ENCODE peak calls at places on chromosomes 3 and 15, in five cellular contexts. One of them, this sample, is unnamed.
A peak's percentile ranks its signal among the peaks of the same experiment; 100 is the strongest.

GRCh38 chr3:170815340-170815739 is 54.7 kb downstream of the RPL22L1 start:
- DNase-seq in colonic mucosa: peak; percentile 29
- DNase-seq in adrenal gland: no peak
- DNase-seq in endodermal cell: peak; percentile 90
- DNase-seq in transverse colon: peak; percentile 36
- DNase-seq in this sample: peak; percentile 82

GRCh38 chr15:95208988-95209387 is 977.6 kb downstream of the MCTP2 start:
- DNase-seq in colonic mucosa: no peak
- DNase-seq in adrenal gland: no peak
- DNase-seq in endodermal cell: no peak
- DNase-seq in transverse colon: no peak
- DNase-seq in this sample: no peak

GRCh38 chr3:110881069-110881468 is 190.5 kb upstream of the NECTIN3 start:
- DNase-seq in colonic mucosa: peak; percentile 28
- DNase-seq in adrenal gland: peak; percentile 80
- DNase-seq in endodermal cell: peak; percentile 65
- DNase-seq in transverse colon: peak; percentile 65
- DNase-seq in this sample: peak; percentile 85

GRCh38 chr3:194773216-194773615 is 87.5 kb downstream of the FAM43A start:
- DNase-seq in colonic mucosa: peak; percentile 49
- DNase-seq in adrenal gland: peak; percentile 32
- DNase-seq in endodermal cell: peak; percentile 45
- DNase-seq in transverse colon: peak; percentile 41
- DNase-seq in this sample: no peak

GRCh38 chr3:185341616-185342457 is 21.1 kb upstream of the MAP3K13 start:
- DNase-seq in colonic mucosa: no peak
- DNase-seq in adrenal gland: peak; percentile 89
- DNase-seq in endodermal cell: no peak
- DNase-seq in transverse colon: no peak
- DNase-seq in this sample: peak; percentile 51

GRCh38 chr3:172071780-172072179 is 32.4 kb downstream of the FNDC3B start:
- DNase-seq in colonic mucosa: no peak
- DNase-seq in adrenal gland: no peak
- DNase-seq in endodermal cell: no peak
- DNase-seq in transverse colon: no peak
- DNase-seq in this sample: no peak

GRCh38 chr15:39598958-39599845 is 18.3 kb downstream of the THBS1 start:
- DNase-seq in colonic mucosa: no peak
- DNase-seq in adrenal gland: no peak
- DNase-seq in endodermal cell: no peak
- DNase-seq in transverse colon: no peak
- DNase-seq in this sample: no peak

GRCh38 chr3:143973352-143974021 is 1.9 kb downstream of the DIPK2A start:
- DNase-seq in colonic mucosa: peak; percentile 39
- DNase-seq in adrenal gland: peak; percentile 6
- DNase-seq in endodermal cell: no peak
- DNase-seq in transverse colon: peak; percentile 10
- DNase-seq in this sample: no peak

GRCh38 chr3:10447110-10447509 is 58.3 kb downstream of the ATP2B2 start:
- DNase-seq in colonic mucosa: no peak
- DNase-seq in adrenal gland: no peak
- DNase-seq in endodermal cell: no peak
- DNase-seq in transverse colon: no peak
- DNase-seq in this sample: no peak

GRCh38 chr15:42591238-42591936 is 16.0 kb downstream of the STARD9 start:
- DNase-seq in colonic mucosa: peak; percentile 30
- DNase-seq in adrenal gland: no peak
- DNase-seq in endodermal cell: no peak
- DNase-seq in transverse colon: no peak
- DNase-seq in this sample: no peak

DNA sequence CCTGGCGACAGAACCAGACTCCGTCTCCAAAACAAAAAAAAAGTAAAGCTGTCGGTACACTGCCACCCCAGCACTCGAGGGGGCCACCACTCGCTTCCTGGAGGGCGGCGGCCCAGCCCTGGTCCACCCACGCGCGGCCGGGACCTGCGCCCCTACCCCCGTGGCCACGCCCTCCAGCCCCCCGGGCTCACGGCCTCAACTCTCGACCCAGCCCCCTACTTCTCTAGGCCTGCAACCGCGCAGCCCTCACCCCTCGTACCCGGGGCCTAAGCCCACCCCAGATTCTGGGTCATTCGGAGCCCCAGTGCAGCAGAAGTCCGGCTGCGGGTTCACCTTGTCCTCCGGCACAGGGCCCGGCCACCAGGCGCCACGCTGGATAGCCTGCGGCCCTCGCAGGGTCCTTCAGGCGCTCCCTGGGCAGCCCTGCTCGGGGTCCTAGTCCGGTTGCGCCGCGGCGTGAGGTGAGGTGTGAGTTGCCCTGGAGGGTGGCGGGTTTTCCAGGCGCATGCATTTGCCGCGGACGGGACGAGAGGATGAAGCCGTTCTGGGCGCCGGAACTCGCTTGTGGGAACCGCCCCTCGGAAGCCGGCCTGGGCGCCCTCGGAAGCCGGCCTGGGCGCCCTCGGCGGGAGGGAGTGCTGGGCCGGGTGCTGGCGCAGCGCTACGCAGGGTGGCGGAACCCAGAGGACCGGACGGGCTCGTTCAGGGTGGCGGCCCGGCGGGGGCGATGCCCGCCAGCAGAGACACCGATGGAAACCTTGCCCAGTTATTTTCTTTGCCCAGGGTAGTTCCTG is 32.2 kb downstream of the SPINK8 start:
- DNase-seq in colonic mucosa: peak; percentile 94
- DNase-seq in adrenal gland: peak; percentile 90
- DNase-seq in endodermal cell: peak; percentile 97
- DNase-seq in transverse colon: peak; percentile 95
- DNase-seq in this sample: peak; percentile 92
- TF ChIP-seq CTCF in colonic mucosa: no peak
- TF ChIP-seq CTCF in adrenal gland: no peak
- TF ChIP-seq CTCF in endodermal cell: no peak
- TF ChIP-seq CTCF in transverse colon: peak; percentile 23
- TF ChIP-seq CTCF in this sample: no peak

DNA sequence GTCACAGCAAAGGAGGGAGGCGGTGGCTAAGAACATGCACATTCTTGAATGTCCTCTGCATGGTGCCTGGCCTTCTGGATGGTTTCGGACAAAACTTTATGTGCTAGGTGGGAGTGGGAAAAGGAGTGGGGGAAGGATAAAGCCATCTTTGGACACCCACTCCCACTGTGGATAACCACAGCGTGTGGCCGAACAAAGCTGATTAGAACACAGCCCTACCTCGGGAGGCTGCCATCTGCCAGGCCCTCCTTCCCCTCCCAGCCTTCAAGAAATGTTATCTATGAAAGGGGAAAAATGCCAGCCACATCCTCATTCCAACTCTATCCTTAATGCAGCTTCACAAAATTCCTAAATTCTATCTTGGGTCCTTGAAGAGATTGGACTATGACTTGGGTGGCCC is 18.8 kb downstream of the AMOTL2 start:
- DNase-seq in colonic mucosa: no peak
- DNase-seq in adrenal gland: no peak
- DNase-seq in endodermal cell: peak; percentile 53
- DNase-seq in transverse colon: no peak
- DNase-seq in this sample: no peak
- H3K36me3 ChIP-seq in colonic mucosa: peaks cover 9% of the 10 kb centered on the region
- H3K36me3 ChIP-seq in adrenal gland: no peaks in the 10 kb centered on the region
- H3K36me3 ChIP-seq in endodermal cell: peaks cover 68% of the 10 kb centered on the region
- H3K36me3 ChIP-seq in transverse colon: no peaks in the 10 kb centered on the region
- H3K36me3 ChIP-seq in this sample: peaks cover 14% of the 10 kb centered on the region

DNA sequence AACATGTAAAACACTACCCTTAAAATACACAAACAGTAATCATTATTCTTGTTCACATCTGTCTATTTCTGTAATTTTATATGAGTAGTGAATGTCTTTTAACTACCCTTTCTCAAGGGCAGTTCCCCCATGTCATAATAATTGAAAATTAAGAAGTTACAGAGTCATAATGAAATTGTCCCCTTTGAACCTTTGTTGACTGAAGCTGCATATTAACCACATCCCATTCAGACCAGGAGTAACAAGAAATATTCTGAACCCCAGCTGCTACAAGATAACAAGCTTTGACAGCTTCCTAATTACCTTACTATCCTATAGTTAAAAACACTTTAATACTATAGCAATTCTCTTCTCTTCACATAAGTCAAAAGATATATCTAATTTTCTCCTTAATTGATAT is 635.9 kb upstream of the SUCLG2 start:
- DNase-seq in colonic mucosa: no peak
- DNase-seq in adrenal gland: no peak
- DNase-seq in endodermal cell: no peak
- DNase-seq in transverse colon: no peak
- DNase-seq in this sample: no peak
- TF ChIP-seq CTCF in colonic mucosa: no peak
- TF ChIP-seq CTCF in adrenal gland: no peak
- TF ChIP-seq CTCF in endodermal cell: no peak
- TF ChIP-seq CTCF in transverse colon: no peak
- TF ChIP-seq CTCF in this sample: no peak

GRCh38 chr3:196135693-196136639 is 54.1 kb upstream of the TFRC start:
- DNase-seq in colonic mucosa: no peak
- DNase-seq in adrenal gland: no peak
- DNase-seq in endodermal cell: no peak
- DNase-seq in transverse colon: no peak
- DNase-seq in this sample: no peak
- H3K36me3 ChIP-seq in colonic mucosa: no peaks in the 10 kb centered on the region
- H3K36me3 ChIP-seq in adrenal gland: no peaks in the 10 kb centered on the region
- H3K36me3 ChIP-seq in endodermal cell: no peaks in the 10 kb centered on the region
- H3K36me3 ChIP-seq in transverse colon: no peaks in the 10 kb centered on the region
- H3K36me3 ChIP-seq in this sample: no peaks in the 10 kb centered on the region

GRCh38 chr3:45546223-45546622 is 48.3 kb upstream of the LIMD1 start:
- DNase-seq in colonic mucosa: no peak
- DNase-seq in adrenal gland: no peak
- DNase-seq in endodermal cell: no peak
- DNase-seq in transverse colon: no peak
- DNase-seq in this sample: no peak

GRCh38 chr3:45547202-45547701 is 47.3 kb upstream of the LIMD1 start:
- DNase-seq in colonic mucosa: peak; percentile 47
- DNase-seq in adrenal gland: no peak
- DNase-seq in endodermal cell: peak; percentile 19
- DNase-seq in transverse colon: no peak
- DNase-seq in this sample: peak; percentile 40

GRCh38 chr3:45545476-45545875 is 49.1 kb upstream of the LIMD1 start:
- DNase-seq in colonic mucosa: no peak
- DNase-seq in adrenal gland: peak; percentile 82
- DNase-seq in endodermal cell: peak; percentile 36
- DNase-seq in transverse colon: no peak
- DNase-seq in this sample: no peak

GRCh38 chr3:45547764-45548683 is 46.5 kb upstream of the LIMD1 start:
- DNase-seq in colonic mucosa: no peak
- DNase-seq in adrenal gland: peak; percentile 60
- DNase-seq in endodermal cell: no peak
- DNase-seq in transverse colon: no peak
- DNase-seq in this sample: peak; percentile 70

GRCh38 chr3:45546636-45547201 is 47.8 kb upstream of the LIMD1 start:
- DNase-seq in colonic mucosa: no peak
- DNase-seq in adrenal gland: no peak
- DNase-seq in endodermal cell: peak; percentile 90
- DNase-seq in transverse colon: no peak
- DNase-seq in this sample: no peak
- TF ChIP-seq CTCF in colonic mucosa: no peak
- TF ChIP-seq CTCF in adrenal gland: no peak
- TF ChIP-seq CTCF in endodermal cell: peak; percentile 90
- TF ChIP-seq CTCF in transverse colon: no peak
- TF ChIP-seq CTCF in this sample: no peak

GRCh38 chr3:45958333-45958791 is 15.1 kb downstream of the CXCR6 start:
- DNase-seq in colonic mucosa: no peak
- DNase-seq in adrenal gland: no peak
- DNase-seq in endodermal cell: peak; percentile 22
- DNase-seq in transverse colon: no peak
- DNase-seq in this sample: no peak
- H3K36me3 ChIP-seq in colonic mucosa: peaks cover 21% of the 10 kb centered on the region
- H3K36me3 ChIP-seq in adrenal gland: no peaks in the 10 kb centered on the region
- H3K36me3 ChIP-seq in endodermal cell: peaks cover 81% of the 10 kb centered on the region
- H3K36me3 ChIP-seq in transverse colon: peaks cover 84% of the 10 kb centered on the region
- H3K36me3 ChIP-seq in this sample: peaks cover 42% of the 10 kb centered on the region

GRCh38 chr3:136193273-136194043 is 2.7 kb downstream of the MSL2 start:
- DNase-seq in colonic mucosa: no peak
- DNase-seq in adrenal gland: no peak
- DNase-seq in endodermal cell: no peak
- DNase-seq in transverse colon: no peak
- DNase-seq in this sample: no peak

GRCh38 chr3:136195258-136196063 is 674 bp downstream of the MSL2 start:
- DNase-seq in colonic mucosa: peak; percentile 59
- DNase-seq in adrenal gland: peak; percentile 86
- DNase-seq in endodermal cell: peak; percentile 88
- DNase-seq in transverse colon: peak; percentile 67
- DNase-seq in this sample: peak; percentile 74

GRCh38 chr3:136196064-136196400 is at the start of gene MSL2:
- DNase-seq in colonic mucosa: no peak
- DNase-seq in adrenal gland: no peak
- DNase-seq in endodermal cell: no peak
- DNase-seq in transverse colon: peak; percentile 79
- DNase-seq in this sample: peak; percentile 79

GRCh38 chr3:136196401-136197158 is 445 bp upstream of the MSL2 start:
- DNase-seq in colonic mucosa: peak; percentile 99
- DNase-seq in adrenal gland: peak; percentile 98
- DNase-seq in endodermal cell: peak; percentile 100
- DNase-seq in transverse colon: peak; percentile 99
- DNase-seq in this sample: peak; percentile 99

GRCh38 chr3:136194409-136195257 is 1.5 kb downstream of the MSL2 start:
- DNase-seq in colonic mucosa: peak; percentile 57
- DNase-seq in adrenal gland: peak; percentile 42
- DNase-seq in endodermal cell: peak; percentile 69
- DNase-seq in transverse colon: peak; percentile 52
- DNase-seq in this sample: peak; percentile 39
- TF ChIP-seq CTCF in colonic mucosa: no peak
- TF ChIP-seq CTCF in adrenal gland: no peak
- TF ChIP-seq CTCF in endodermal cell: peak; percentile 21
- TF ChIP-seq CTCF in transverse colon: peak; percentile 6
- TF ChIP-seq CTCF in this sample: no peak

DNA sequence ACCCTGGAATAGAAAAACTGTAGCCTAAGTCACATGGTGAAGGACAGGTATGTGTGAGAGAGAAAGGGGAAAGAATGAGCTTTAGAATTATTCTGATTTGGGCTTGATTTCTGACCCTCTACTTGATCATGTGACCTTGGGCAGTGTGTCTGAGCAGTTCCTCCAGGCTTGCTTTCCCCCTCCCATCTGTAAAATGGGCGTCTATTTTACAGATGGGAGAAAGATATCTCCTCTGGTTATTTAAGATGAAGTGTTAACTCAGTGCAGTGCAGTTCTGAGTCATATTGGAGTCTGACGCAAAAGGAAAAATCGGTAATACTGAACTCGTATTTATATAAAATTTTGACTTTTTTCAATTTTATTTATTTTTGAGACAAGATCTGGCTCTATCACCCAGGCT is 38.1 kb upstream of the LMOD3 start:
- DNase-seq in colonic mucosa: no peak
- DNase-seq in adrenal gland: no peak
- DNase-seq in endodermal cell: no peak
- DNase-seq in transverse colon: no peak
- DNase-seq in this sample: no peak
- H3K36me3 ChIP-seq in colonic mucosa: no peaks in the 10 kb centered on the region
- H3K36me3 ChIP-seq in adrenal gland: no peaks in the 10 kb centered on the region
- H3K36me3 ChIP-seq in endodermal cell: no peaks in the 10 kb centered on the region
- H3K36me3 ChIP-seq in transverse colon: no peaks in the 10 kb centered on the region
- H3K36me3 ChIP-seq in this sample: no peaks in the 10 kb centered on the region

GRCh38 chr3:128489860-128490649 is 2.9 kb downstream of the GATA2 start:
- DNase-seq in colonic mucosa: peak; percentile 33
- DNase-seq in adrenal gland: no peak
- DNase-seq in endodermal cell: peak; percentile 87
- DNase-seq in transverse colon: no peak
- DNase-seq in this sample: peak; percentile 51
- TF ChIP-seq CTCF in colonic mucosa: no peak
- TF ChIP-seq CTCF in adrenal gland: no peak
- TF ChIP-seq CTCF in endodermal cell: peak; percentile 61
- TF ChIP-seq CTCF in transverse colon: no peak
- TF ChIP-seq CTCF in this sample: peak; percentile 28

GRCh38 chr15:67178569-67179210 is 75.8 kb downstream of the AAGAB start:
- DNase-seq in colonic mucosa: no peak
- DNase-seq in adrenal gland: no peak
- DNase-seq in endodermal cell: no peak
- DNase-seq in transverse colon: no peak
- DNase-seq in this sample: no peak
- H3K36me3 ChIP-seq in colonic mucosa: no peaks in the 10 kb centered on the region
- H3K36me3 ChIP-seq in adrenal gland: no peaks in the 10 kb centered on the region
- H3K36me3 ChIP-seq in endodermal cell: peaks cover 31% of the 10 kb centered on the region
- H3K36me3 ChIP-seq in transverse colon: no peaks in the 10 kb centered on the region
- H3K36me3 ChIP-seq in this sample: peaks cover under 1% of the 10 kb centered on the region

This sample was measured in body of pancreas.